ENCODE peak calls at places on chromosomes 12 and 14, in six cellular contexts. T, Y, W, B, U and P are unnamed samples. For H3K9me3, the result is how much of the 10 kb centered on the place peaks cover.

GRCh38 chr12:89497005-89497404 is 27.6 kb downstream of the GALNT4 start:
- DNase-seq in T (no peak), Y (no peak), W (no peak), B (no peak), U (no peak), P (no peak)

GRCh38 chr14:104093366-104094055 is 8.0 kb downstream of the ASPG start:
- DNase-seq in T (peak), Y (peak), W (no peak), B (no peak), U (no peak), P (no peak)

GRCh38 chr12:18898469-18898868 is 160.6 kb downstream of the CAPZA3 start:
- DNase-seq in T (no peak), Y (no peak), W (no peak), B (no peak), U (no peak), P (no peak)

GRCh38 chr14:23441076-23441475 is 5.6 kb upstream of the MYH7 start:
- DNase-seq in T (peak), Y (no peak), W (no peak), B (no peak), U (no peak), P (no peak)

GRCh38 chr12:13566286-13566685 is 369.8 kb downstream of the EMP1 start:
- DNase-seq in T (no peak), Y (no peak), W (no peak), B (no peak), U (no peak), P (no peak)

GRCh38 chr14:31280132-31280870 is 72.7 kb upstream of the HECTD1 start:
- DNase-seq in T (no peak), Y (no peak), W (no peak), B (no peak), U (no peak), P (no peak)

GRCh38 chr14:56216631-56217379 is 98.6 kb downstream of the PELI2 start:
- DNase-seq in T (peak), Y (no peak), W (peak), B (no peak), U (no peak), P (no peak)

GRCh38 chr12:50042693-50043092 is 14.7 kb upstream of the ASIC1 start:
- DNase-seq in T (no peak), Y (no peak), W (no peak), B (no peak), U (no peak), P (no peak)

GRCh38 chr14:76091036-76091435 is 60.7 kb upstream of the GPATCH2L start:
- DNase-seq in T (peak), Y (peak), W (no peak), B (no peak), U (peak), P (no peak)

GRCh38 chr12:3047961-3048360 is 29.2 kb upstream of the TSPAN9 start:
- DNase-seq in T (no peak), Y (no peak), W (no peak), B (no peak), U (no peak), P (no peak)

GRCh38 chr14:97290977-97291376 is 493.8 kb downstream of the VRK1 start:
- DNase-seq in T (no peak), Y (no peak), W (no peak), B (no peak), U (no peak), P (no peak)

GRCh38 chr12:16581416-16581815 is 24.5 kb downstream of the LMO3 start:
- DNase-seq in T (no peak), Y (peak), W (no peak), B (no peak), U (no peak), P (no peak)

GRCh38 chr12:75289678-75290200 is 40.4 kb downstream of the CAPS2 start:
- DNase-seq in T (no peak), Y (peak), W (peak), B (peak), U (no peak), P (no peak)

GRCh38 chr12:27474344-27474743 is 27.8 kb downstream of the SMCO2 start:
- DNase-seq in T (no peak), Y (peak), W (peak), B (no peak), U (no peak), P (no peak)

GRCh38 chr12:47032644-47033043 is 46.8 kb upstream of the PCED1B start:
- DNase-seq in T (peak), Y (peak), W (peak), B (peak), U (peak), P (no peak)

GRCh38 chr12:120842595-120842994 is 61.6 kb downstream of the SPPL3 start:
- DNase-seq in T (no peak), Y (no peak), W (no peak), B (no peak), U (peak), P (no peak)

GRCh38 chr12:13328535-13328934 is 132.0 kb downstream of the EMP1 start:
- DNase-seq in T (no peak), Y (no peak), W (no peak), B (no peak), U (no peak), P (no peak)

GRCh38 chr12:55470088-55470830 is at the start of gene OR6C70:
- DNase-seq in T (no peak), Y (peak), W (no peak), B (no peak), U (no peak), P (no peak)

GRCh38 chr14:76771432-76771980 is 10.2 kb downstream of the VASH1 start:
- DNase-seq in T (no peak), Y (no peak), W (no peak), B (no peak), U (no peak), P (peak)

GRCh38 chr14:21672116-21672515 is 1.5 kb downstream of the OR4E1 start:
- DNase-seq in T (no peak), Y (no peak), W (no peak), B (no peak), U (no peak), P (no peak)

GRCh38 chr12:78898416-78898815 is 33.8 kb downstream of the SYT1 start:
- DNase-seq in T (no peak), Y (no peak), W (peak), B (no peak), U (peak), P (no peak)

GRCh38 chr12:19778822-19779221 is 339.5 kb downstream of the AEBP2 start:
- DNase-seq in T (no peak), Y (no peak), W (no peak), B (no peak), U (no peak), P (no peak)

GRCh38 chr12:16526693-16527092 is 79.3 kb downstream of the LMO3 start:
- DNase-seq in T (no peak), Y (peak), W (peak), B (no peak), U (no peak), P (no peak)

GRCh38 chr12:131555197-131555820 is 155.6 kb upstream of the SFSWAP start:
- DNase-seq in T (no peak), Y (peak), W (no peak), B (no peak), U (no peak), P (no peak)

GRCh38 chr12:54882074-54882473 is 27.8 kb downstream of the MUCL1 start:
- DNase-seq in T (no peak), Y (peak), W (no peak), B (no peak), U (no peak), P (no peak)

GRCh38 chr14:52365071-52365470 is 51.0 kb downstream of the PTGER2 start:
- DNase-seq in T (no peak), Y (no peak), W (peak), B (no peak), U (no peak), P (no peak)

GRCh38 chr14:92534863-92535654 is 21.5 kb downstream of the RIN3 start:
- DNase-seq in T (no peak), Y (no peak), W (no peak), B (no peak), U (no peak), P (peak)

GRCh38 chr12:123382684-123383083 is 1.2 kb upstream of the KMT5A start:
- DNase-seq in T (no peak), Y (no peak), W (no peak), B (no peak), U (no peak), P (no peak)

GRCh38 chr12:46439793-46440511 is 67.4 kb upstream of the SLC38A2 start:
- DNase-seq in T (no peak), Y (peak), W (peak), B (no peak), U (no peak), P (no peak)

GRCh38 chr14:51552768-51553426 is 98.8 kb upstream of the FRMD6 start:
- DNase-seq in T (no peak), Y (peak), W (no peak), B (no peak), U (no peak), P (no peak)

GRCh38 chr12:67647547-67648305 is 819 bp upstream of the DYRK2 start:
- DNase-seq in T (peak), Y (peak), W (peak), B (peak), U (peak), P (peak)

GRCh38 chr12:96445743-96446655 is 43.4 kb upstream of the CFAP54 start:
- DNase-seq in T (peak), Y (peak), W (peak), B (peak), U (no peak), P (no peak)

GRCh38 chr12:94263011-94263786 is 114.8 kb downstream of the PLXNC1 start:
- DNase-seq in T (no peak), Y (no peak), W (no peak), B (no peak), U (no peak), P (no peak)

GRCh38 chr14:75554482-75554881 is 23.9 kb upstream of the FLVCR2 start:
- DNase-seq in T (no peak), Y (peak), W (peak), B (no peak), U (no peak), P (no peak)

GRCh38 chr12:57708296-57708695 is 14.4 kb downstream of the OS9 start:
- DNase-seq in T (no peak), Y (no peak), W (no peak), B (no peak), U (no peak), P (no peak)

GRCh38 chr12:123106640-123107359 is 44.1 kb downstream of the PITPNM2 start:
- DNase-seq in T (peak), Y (peak), W (no peak), B (peak), U (no peak), P (peak)

GRCh38 chr12:31002999-31003398 is 70.7 kb upstream of the DDX11 start:
- DNase-seq in T (no peak), Y (no peak), W (peak), B (no peak), U (no peak), P (no peak)

GRCh38 chr12:120356567-120357030 is 12.4 kb downstream of the MSI1 start:
- DNase-seq in T (peak), Y (peak), W (peak), B (peak), U (peak), P (peak)

GRCh38 chr14:60758875-60759274 is 24.3 kb downstream of the MNAT1 start:
- DNase-seq in T (no peak), Y (no peak), W (peak), B (peak), U (no peak), P (no peak)

DNA sequence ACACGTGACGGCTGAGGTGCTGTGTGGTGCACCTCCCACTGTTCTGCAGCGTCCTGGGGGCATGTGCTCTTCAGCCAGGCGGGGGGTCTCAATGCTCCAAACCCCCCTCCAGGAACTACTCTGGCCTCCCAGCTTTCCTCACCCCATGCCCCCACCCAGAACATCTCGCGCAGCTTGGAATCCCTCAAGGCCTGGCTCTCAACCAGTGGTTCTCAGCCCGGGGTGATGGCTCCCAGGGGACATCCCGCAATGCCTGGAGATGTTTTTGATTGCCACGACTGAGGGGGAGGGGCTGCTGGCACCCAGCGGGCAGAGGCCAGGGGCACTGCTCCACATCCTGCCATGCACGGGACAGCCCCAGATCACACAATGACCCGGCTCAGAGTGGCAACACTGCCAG is 78.9 kb upstream of the DICER1 start:
- DNase-seq in T (no peak), Y (no peak), W (no peak), B (no peak), U (no peak), P (no peak)
- H3K9ac ChIP-seq in T (no peak), Y (no peak), W (no peak), B (no peak), U (no peak), P (no peak)

DNA sequence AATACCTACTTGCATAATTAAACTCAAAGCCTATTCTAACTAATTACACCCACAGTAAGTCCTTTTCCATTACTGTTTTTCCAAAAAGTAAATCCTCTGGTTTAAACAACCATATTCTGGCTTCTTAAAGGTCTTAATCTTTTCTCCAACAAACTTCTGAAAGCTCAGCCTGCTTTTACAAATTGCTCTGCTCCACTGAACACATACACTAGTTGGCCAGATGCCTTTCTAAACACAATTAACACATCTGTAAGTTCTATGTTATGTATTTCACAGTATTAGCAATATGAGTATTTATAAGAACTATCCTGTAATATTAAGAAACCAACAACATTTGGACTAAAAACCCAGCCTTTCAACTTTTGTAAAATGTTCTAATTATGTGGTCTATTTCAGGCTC is 30.1 kb downstream of the PTPRB start:
- DNase-seq in T (no peak), Y (no peak), W (no peak), B (no peak), U (no peak), P (no peak)
- H3K4me3 ChIP-seq in T (no peak), Y (no peak), W (no peak), B (no peak), U (no peak), P (no peak)

GRCh38 chr12:38139456-38139855 is 177.1 kb upstream of the ALG10B start:
- DNase-seq in T (no peak), Y (no peak), W (no peak), B (no peak), U (no peak), P (no peak)
- H3K9me3 ChIP-seq in T (under half), Y (under half), W (under half), B (under half), U (under half), P (under half)

GRCh38 chr12:131726-132465 is 65.3 kb downstream of the IQSEC3 start:
- DNase-seq in T (no peak), Y (peak), W (no peak), B (no peak), U (no peak), P (no peak)

GRCh38 chr12:128079-128478 is 61.5 kb downstream of the IQSEC3 start:
- DNase-seq in T (no peak), Y (no peak), W (no peak), B (no peak), U (no peak), P (no peak)

GRCh38 chr12:125561-125960 is 59.0 kb downstream of the IQSEC3 start:
- DNase-seq in T (no peak), Y (no peak), W (no peak), B (no peak), U (no peak), P (no peak)

GRCh38 chr12:130519-130918 is 64.0 kb downstream of the IQSEC3 start:
- DNase-seq in T (no peak), Y (no peak), W (no peak), B (no peak), U (no peak), P (no peak)

DNA sequence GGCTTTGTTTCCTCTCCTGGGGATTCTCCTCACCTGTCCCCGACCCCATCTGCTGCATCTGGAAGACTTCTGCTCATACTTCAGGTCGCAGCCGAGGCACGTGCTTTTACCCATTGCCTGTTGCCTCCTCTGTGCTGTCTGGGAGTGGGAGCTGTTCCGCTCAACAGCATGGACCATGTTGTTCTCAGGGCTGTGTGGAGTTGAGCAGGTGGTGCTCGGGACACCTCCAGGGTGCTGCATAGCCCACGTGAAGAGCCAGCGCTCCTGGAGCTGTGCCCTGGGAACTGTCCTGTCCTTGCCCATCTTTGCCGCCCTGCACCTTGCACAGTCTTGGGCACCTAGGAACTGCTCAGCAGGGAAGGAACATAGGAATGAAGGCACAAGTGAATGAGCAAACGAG is 62.4 kb downstream of the IQSEC3 start:
- DNase-seq in T (no peak), Y (no peak), W (no peak), B (no peak), U (no peak), P (no peak)
- H3K9ac ChIP-seq in T (no peak), Y (no peak), W (no peak), B (no peak), U (no peak), P (no peak)

DNA sequence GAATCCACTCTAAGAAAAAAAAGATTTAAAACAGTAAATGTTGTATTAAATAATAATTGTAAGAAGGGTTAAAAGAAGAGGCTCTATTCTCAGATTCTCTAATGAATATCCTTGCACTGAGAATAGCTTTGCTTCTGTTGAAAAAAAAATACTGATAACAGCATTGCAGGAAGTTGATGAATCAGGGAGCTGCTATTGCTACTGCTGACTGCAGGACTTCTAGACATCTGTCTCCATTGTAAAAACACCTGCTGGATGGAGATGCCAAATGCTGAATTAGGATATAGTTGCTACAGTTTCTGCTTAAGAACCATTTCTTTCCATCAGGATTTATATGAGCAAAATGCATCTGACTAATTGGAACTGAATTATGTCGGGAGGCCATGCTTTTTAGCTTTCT is 50.3 kb upstream of the ANP32D start:
- DNase-seq in T (no peak), Y (no peak), W (no peak), B (peak), U (no peak), P (no peak)
- H3K4me3 ChIP-seq in T (no peak), Y (no peak), W (no peak), B (no peak), U (no peak), P (no peak)

DNA sequence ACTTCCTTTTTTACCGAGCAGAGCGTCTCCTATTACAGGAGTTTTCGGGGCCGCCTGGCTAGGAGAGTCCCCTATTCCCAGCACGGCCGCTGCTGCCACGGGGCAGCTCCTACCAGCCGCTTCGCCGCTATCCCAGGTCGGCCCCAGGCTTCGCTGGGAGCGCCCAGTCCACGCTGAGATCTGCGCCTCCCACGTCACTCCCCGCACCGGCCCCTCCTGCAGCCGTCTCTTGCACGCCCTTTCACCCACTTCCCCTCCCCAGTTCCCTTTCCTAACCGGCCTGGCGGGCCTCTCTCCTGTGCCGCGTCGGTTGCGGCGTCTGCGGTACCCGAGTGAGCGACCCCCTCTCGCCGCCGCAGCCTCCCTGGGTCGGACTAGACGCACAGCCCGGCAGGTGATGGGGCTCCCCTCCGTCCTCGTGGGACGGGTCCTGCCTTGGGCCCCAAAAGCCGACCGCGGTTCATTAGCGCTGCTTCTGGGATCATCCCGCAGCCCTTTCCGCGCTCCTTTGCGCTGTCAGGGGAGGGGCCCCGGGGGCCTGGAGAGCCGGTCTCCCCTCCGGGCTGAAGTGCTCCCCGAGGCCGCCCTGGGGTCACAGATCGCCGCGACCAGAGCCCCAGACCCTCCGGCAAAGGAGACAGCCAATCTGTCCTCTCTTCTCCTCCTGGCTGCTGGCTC is 1318.4 kb downstream of the TMEM121 start:
- DNase-seq in T (peak), Y (peak), W (no peak), B (no peak), U (no peak), P (peak)
- H3K9me3 ChIP-seq in T (under half), Y (under half), W (under half), B (under half), U (under half), P (under half)

GRCh38 chr12:64583395-64584172 is 26.7 kb upstream of the RASSF3 start:
- DNase-seq in T (no peak), Y (no peak), W (peak), B (no peak), U (no peak), P (no peak)

GRCh38 chr12:64582111-64582510 is 28.2 kb upstream of the RASSF3 start:
- DNase-seq in T (no peak), Y (no peak), W (no peak), B (no peak), U (no peak), P (no peak)

GRCh38 chr12:64585085-64585484 is 25.2 kb upstream of the RASSF3 start:
- DNase-seq in T (no peak), Y (no peak), W (no peak), B (no peak), U (no peak), P (no peak)

GRCh38 chr12:64582862-64583261 is 27.4 kb upstream of the RASSF3 start:
- DNase-seq in T (no peak), Y (no peak), W (no peak), B (no peak), U (no peak), P (no peak)

GRCh38 chr12:64584173-64584555 is 26.1 kb upstream of the RASSF3 start:
- DNase-seq in T (no peak), Y (no peak), W (no peak), B (no peak), U (no peak), P (no peak)
- H3K9ac ChIP-seq in T (no peak), Y (no peak), W (no peak), B (no peak), U (no peak), P (no peak)